ENCODE peak calls at places on chromosomes 13 and 19, in six cellular contexts. B is RPMI8226, O is NCI-H1436, N is iPS DF 19.7, D is RWPE1, G is aorta. T is an unnamed sample.

GRCh38 chr13:102913924-102914628 is 68.2 kb downstream of the ERCC5 start:
- DNase-seq in B (peak), O (no peak), N (no peak), D (peak), G (no peak), T (no peak)

GRCh38 chr19:30278882-30279254 is 93.3 kb upstream of the ZNF536 start:
- DNase-seq in B (no peak), O (no peak), N (no peak), D (no peak), G (no peak), T (no peak)

GRCh38 chr19:7743425-7743841 is 3.9 kb downstream of the CD209 start:
- DNase-seq in B (peak), O (no peak), N (no peak), D (no peak), G (no peak), T (no peak)

GRCh38 chr13:27978301-27978968 is 9.3 kb upstream of the CDX2 start:
- DNase-seq in B (no peak), O (no peak), N (no peak), D (no peak), G (no peak), T (no peak)

GRCh38 chr13:98749501-98749900 is 3.0 kb downstream of the SLC15A1 start:
- DNase-seq in B (no peak), O (no peak), N (no peak), D (no peak), G (no peak), T (no peak)

GRCh38 chr13:24502567-24503375 is 9.8 kb downstream of the PARP4 start:
- DNase-seq in B (no peak), O (no peak), N (no peak), D (peak), G (no peak), T (no peak)

GRCh38 chr19:1245884-1246816 is 2.2 kb upstream of the MIDN start:
- DNase-seq in B (no peak), O (no peak), N (no peak), D (no peak), G (no peak), T (peak)

GRCh38 chr13:107867701-107868661 is 347.4 kb downstream of the LIG4 start:
- DNase-seq in B (peak), O (peak), N (no peak), D (no peak), G (peak), T (no peak)

GRCh38 chr13:104843328-104843727 is 1692.1 kb downstream of the EFNB2 start:
- DNase-seq in B (no peak), O (no peak), N (no peak), D (no peak), G (no peak), T (no peak)

GRCh38 chr19:2810141-2811091 is 9.3 kb upstream of the ZNF554 start:
- DNase-seq in B (no peak), O (no peak), N (no peak), D (no peak), G (no peak), T (no peak)

GRCh38 chr13:58476176-58476575 is 844.6 kb downstream of the PCDH17 start:
- DNase-seq in B (no peak), O (no peak), N (no peak), D (no peak), G (no peak), T (no peak)

GRCh38 chr19:38455031-38455430 is 21.5 kb downstream of the RYR1 start:
- DNase-seq in B (peak), O (no peak), N (no peak), D (no peak), G (no peak), T (no peak)

GRCh38 chr19:40274585-40275544 is 10.3 kb downstream of the AKT2 start:
- DNase-seq in B (no peak), O (no peak), N (no peak), D (no peak), G (peak), T (peak)

GRCh38 chr13:109885235-109885634 is 98.9 kb upstream of the IRS2 start:
- DNase-seq in B (no peak), O (no peak), N (no peak), D (no peak), G (no peak), T (no peak)

GRCh38 chr13:40563350-40564125 is 102.9 kb downstream of the FOXO1 start:
- DNase-seq in B (no peak), O (no peak), N (no peak), D (no peak), G (no peak), T (no peak)

GRCh38 chr19:57934820-57935665 is at the start of gene ZNF418:
- DNase-seq in B (peak), O (no peak), N (peak), D (peak), G (no peak), T (peak)

GRCh38 chr13:90177519-90177918 is 1170.0 kb upstream of the MIR17HG start:
- DNase-seq in B (no peak), O (no peak), N (no peak), D (no peak), G (no peak), T (no peak)

GRCh38 chr19:39768811-39769210 is 9.8 kb upstream of the LEUTX start:
- DNase-seq in B (no peak), O (no peak), N (no peak), D (no peak), G (no peak), T (no peak)

GRCh38 chr19:21130097-21130775 is 11.6 kb upstream of the ZNF431 start:
- DNase-seq in B (no peak), O (no peak), N (no peak), D (peak), G (no peak), T (no peak)

GRCh38 chr19:1449467-1450442 is at the start of gene APC2:
- DNase-seq in B (no peak), O (peak), N (no peak), D (peak), G (no peak), T (no peak)

GRCh38 chr13:25945596-25945995 is 106.2 kb downstream of the SHISA2 start:
- DNase-seq in B (no peak), O (no peak), N (no peak), D (no peak), G (no peak), T (no peak)

GRCh38 chr19:12350185-12350889 is 15.1 kb downstream of the ZNF442 start:
- DNase-seq in B (no peak), O (no peak), N (no peak), D (no peak), G (no peak), T (no peak)

GRCh38 chr13:75327132-75327505 is 154.8 kb downstream of the TBC1D4 start:
- DNase-seq in B (no peak), O (no peak), N (no peak), D (no peak), G (no peak), T (no peak)

GRCh38 chr19:38059897-38060296 is 152.9 kb downstream of the SIPA1L3 start:
- DNase-seq in B (no peak), O (no peak), N (no peak), D (no peak), G (no peak), T (no peak)

GRCh38 chr13:46386996-46387851 is at the start of gene RUBCNL:
- DNase-seq in B (peak), O (peak), N (no peak), D (peak), G (peak), T (peak)

GRCh38 chr13:33323766-33324525 is 38.4 kb upstream of the STARD13 start:
- DNase-seq in B (no peak), O (no peak), N (no peak), D (no peak), G (no peak), T (no peak)

GRCh38 chr19:45900661-45901431 is 1.6 kb downstream of the MYPOP start:
- DNase-seq in B (peak), O (no peak), N (no peak), D (no peak), G (no peak), T (no peak)

GRCh38 chr19:34673590-34673989 is 3.4 kb downstream of the SCGB2B2 start:
- DNase-seq in B (no peak), O (no peak), N (no peak), D (no peak), G (no peak), T (no peak)

GRCh38 chr13:97222934-97223710 is 989 bp downstream of the MBNL2 start:
- DNase-seq in B (no peak), O (no peak), N (no peak), D (no peak), G (no peak), T (no peak)

GRCh38 chr13:35014606-35015005 is 72.5 kb downstream of the NBEA start:
- DNase-seq in B (no peak), O (no peak), N (no peak), D (no peak), G (no peak), T (no peak)

T was measured in B cell.